ENCODE peak calls at places on chromosome 18, in seven cellular contexts. One of them, this sample, is unnamed.

GRCh38 chr18:11148655-11149440 is 521 bp downstream of the PIEZO2 start:
- DNase-seq in IMR-90: no peak
- DNase-seq in left lung: no peak
- DNase-seq in H1: peak; percentile 67
- DNase-seq in mammary epithelial cell: no peak
- DNase-seq in DND-41: no peak
- DNase-seq in tibial nerve: no peak
- DNase-seq in this sample: no peak

GRCh38 chr18:73787316-73787715 is 360.3 kb downstream of the FBXO15 start:
- DNase-seq in tibial nerve: no peak
- DNase-seq in mammary epithelial cell: peak; percentile 61
- DNase-seq in DND-41: no peak
- DNase-seq in H1: no peak
- DNase-seq in IMR-90: no peak
- DNase-seq in left lung: no peak
- DNase-seq in this sample: no peak

GRCh38 chr18:29434650-29435049 is 1257.7 kb upstream of the CDH2 start:
- DNase-seq in DND-41: no peak
- DNase-seq in IMR-90: no peak
- DNase-seq in H1: no peak
- DNase-seq in tibial nerve: no peak
- DNase-seq in mammary epithelial cell: no peak
- DNase-seq in left lung: no peak
- DNase-seq in this sample: no peak

GRCh38 chr18:8611916-8612576 is 2.8 kb downstream of the RAB12 start:
- DNase-seq in mammary epithelial cell: peak; percentile 43
- DNase-seq in IMR-90: no peak
- DNase-seq in H1: no peak
- DNase-seq in left lung: no peak
- DNase-seq in tibial nerve: no peak
- DNase-seq in DND-41: no peak
- DNase-seq in this sample: no peak

GRCh38 chr18:78774741-78775141 is 204.9 kb upstream of the SALL3 start:
- DNase-seq in H1: no peak
- DNase-seq in DND-41: no peak
- DNase-seq in IMR-90: no peak
- DNase-seq in left lung: no peak
- DNase-seq in mammary epithelial cell: no peak
- DNase-seq in tibial nerve: no peak
- DNase-seq in this sample: no peak

GRCh38 chr18:31652875-31653274 is 31.5 kb downstream of the B4GALT6 start:
- DNase-seq in left lung: no peak
- DNase-seq in mammary epithelial cell: no peak
- DNase-seq in H1: no peak
- DNase-seq in DND-41: no peak
- DNase-seq in tibial nerve: no peak
- DNase-seq in IMR-90: no peak
- DNase-seq in this sample: no peak

GRCh38 chr18:37539236-37539635 is 26.4 kb downstream of the CELF4 start:
- DNase-seq in IMR-90: no peak
- DNase-seq in left lung: no peak
- DNase-seq in mammary epithelial cell: no peak
- DNase-seq in tibial nerve: no peak
- DNase-seq in DND-41: no peak
- DNase-seq in H1: no peak
- DNase-seq in this sample: no peak

GRCh38 chr18:47881752-47882455 is 48.6 kb downstream of the SMAD2 start:
- DNase-seq in H1: no peak
- DNase-seq in tibial nerve: no peak
- DNase-seq in IMR-90: peak; percentile 61
- DNase-seq in DND-41: no peak
- DNase-seq in left lung: no peak
- DNase-seq in mammary epithelial cell: peak; percentile 56
- DNase-seq in this sample: no peak

GRCh38 chr18:63199743-63200241 is 119.8 kb downstream of the BCL2 start:
- DNase-seq in left lung: no peak
- DNase-seq in tibial nerve: no peak
- DNase-seq in IMR-90: no peak
- DNase-seq in mammary epithelial cell: no peak
- DNase-seq in DND-41: peak; percentile 77
- DNase-seq in H1: no peak
- DNase-seq in this sample: peak; percentile 27

GRCh38 chr18:70411886-70412443 is 123.1 kb downstream of the SOCS6 start:
- DNase-seq in tibial nerve: no peak
- DNase-seq in H1: no peak
- DNase-seq in IMR-90: peak; percentile 47
- DNase-seq in left lung: no peak
- DNase-seq in DND-41: no peak
- DNase-seq in mammary epithelial cell: no peak
- DNase-seq in this sample: no peak

GRCh38 chr18:60248563-60249330 is 123.8 kb downstream of the MC4R start:
- DNase-seq in H1: no peak
- DNase-seq in mammary epithelial cell: no peak
- DNase-seq in left lung: no peak
- DNase-seq in IMR-90: no peak
- DNase-seq in DND-41: no peak
- DNase-seq in tibial nerve: no peak
- DNase-seq in this sample: no peak

GRCh38 chr18:42564761-42565160 is 550.7 kb downstream of the RIT2 start:
- DNase-seq in left lung: no peak
- DNase-seq in DND-41: no peak
- DNase-seq in mammary epithelial cell: no peak
- DNase-seq in H1: no peak
- DNase-seq in IMR-90: no peak
- DNase-seq in tibial nerve: no peak
- DNase-seq in this sample: no peak

GRCh38 chr18:32771871-32772499 is 838 bp downstream of the KLHL14 start:
- DNase-seq in H1: peak; percentile 67
- DNase-seq in mammary epithelial cell: no peak
- DNase-seq in left lung: no peak
- DNase-seq in IMR-90: no peak
- DNase-seq in DND-41: no peak
- DNase-seq in tibial nerve: no peak
- DNase-seq in this sample: no peak

GRCh38 chr18:6482198-6482977 is 67.7 kb upstream of the L3MBTL4 start:
- DNase-seq in left lung: peak; percentile 59
- DNase-seq in tibial nerve: peak; percentile 59
- DNase-seq in IMR-90: peak; percentile 67
- DNase-seq in mammary epithelial cell: peak; percentile 93
- DNase-seq in DND-41: no peak
- DNase-seq in H1: peak; percentile 80
- DNase-seq in this sample: no peak

GRCh38 chr18:5627756-5628511 is 84.1 kb upstream of the EPB41L3 start:
- DNase-seq in IMR-90: no peak
- DNase-seq in left lung: peak; percentile 56
- DNase-seq in DND-41: no peak
- DNase-seq in mammary epithelial cell: no peak
- DNase-seq in H1: no peak
- DNase-seq in tibial nerve: no peak
- DNase-seq in this sample: no peak

GRCh38 chr18:11177382-11177781 is 28.0 kb upstream of the PIEZO2 start:
- DNase-seq in H1: no peak
- DNase-seq in mammary epithelial cell: no peak
- DNase-seq in left lung: no peak
- DNase-seq in IMR-90: no peak
- DNase-seq in tibial nerve: no peak
- DNase-seq in DND-41: no peak
- DNase-seq in this sample: no peak

GRCh38 chr18:44521673-44522032 is 159.0 kb upstream of the SETBP1 start:
- DNase-seq in left lung: no peak
- DNase-seq in mammary epithelial cell: peak; percentile 50
- DNase-seq in tibial nerve: no peak
- DNase-seq in IMR-90: no peak
- DNase-seq in DND-41: no peak
- DNase-seq in H1: no peak
- DNase-seq in this sample: no peak

GRCh38 chr18:77107218-77107815 is 25.3 kb downstream of the MBP start:
- DNase-seq in IMR-90: no peak
- DNase-seq in tibial nerve: no peak
- DNase-seq in left lung: peak; percentile 51
- DNase-seq in H1: peak; percentile 39
- DNase-seq in DND-41: no peak
- DNase-seq in mammary epithelial cell: no peak
- DNase-seq in this sample: no peak

GRCh38 chr18:33432857-33433256 is 7.7 kb downstream of the CCDC178 start:
- DNase-seq in tibial nerve: no peak
- DNase-seq in mammary epithelial cell: no peak
- DNase-seq in left lung: no peak
- DNase-seq in IMR-90: peak; percentile 1
- DNase-seq in DND-41: no peak
- DNase-seq in H1: no peak
- DNase-seq in this sample: no peak

GRCh38 chr18:9653390-9653789 is 39.0 kb upstream of the PPP4R1 start:
- DNase-seq in tibial nerve: peak; percentile 11
- DNase-seq in mammary epithelial cell: no peak
- DNase-seq in IMR-90: no peak
- DNase-seq in DND-41: no peak
- DNase-seq in H1: no peak
- DNase-seq in left lung: no peak
- DNase-seq in this sample: no peak

GRCh38 chr18:1464444-1465217 is 560.0 kb downstream of the ADCYAP1 start:
- DNase-seq in tibial nerve: no peak
- DNase-seq in H1: no peak
- DNase-seq in IMR-90: no peak
- DNase-seq in left lung: no peak
- DNase-seq in mammary epithelial cell: no peak
- DNase-seq in DND-41: no peak
- DNase-seq in this sample: no peak

DNA sequence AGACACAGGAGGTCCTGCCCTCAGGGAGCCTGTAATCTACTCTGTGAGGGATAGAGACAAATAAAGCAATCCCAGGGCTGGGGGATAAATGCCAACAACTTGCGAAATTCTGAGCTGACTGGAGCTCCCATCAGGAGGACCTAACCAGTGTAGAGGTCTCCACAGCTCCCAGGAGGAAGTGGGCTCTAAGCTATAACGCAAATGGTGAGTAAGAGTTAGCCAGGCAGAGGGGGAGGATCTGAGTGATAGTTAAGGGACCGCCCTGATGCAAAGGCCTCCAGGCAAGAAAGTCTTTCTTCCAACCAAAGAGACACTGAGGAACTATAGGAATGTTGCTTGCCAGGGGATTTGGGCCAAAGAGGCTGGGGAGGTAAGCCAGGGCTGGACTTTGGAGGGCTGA is 16.0 kb upstream of the ZNF532 start:
- DNase-seq in tibial nerve: no peak
- DNase-seq in mammary epithelial cell: peak; percentile 74
- DNase-seq in IMR-90: peak; percentile 53
- DNase-seq in left lung: no peak
- DNase-seq in H1: no peak
- DNase-seq in DND-41: no peak
- DNase-seq in this sample: no peak
- H3K27ac ChIP-seq in tibial nerve: no peak overlapping the region
- H3K27ac ChIP-seq in mammary epithelial cell: no peak overlapping the region
- H3K27ac ChIP-seq in IMR-90: no peak overlapping the region
- H3K27ac ChIP-seq in left lung: no peak overlapping the region
- H3K27ac ChIP-seq in H1: peak overlapping the region; percentile 38
- H3K27ac ChIP-seq in DND-41: no peak overlapping the region
- H3K27ac ChIP-seq in this sample: no peak overlapping the region

GRCh38 chr18:79900610-79901570 is 50.6 kb downstream of the SLC66A2 start:
- DNase-seq in tibial nerve: no peak
- DNase-seq in IMR-90: no peak
- DNase-seq in DND-41: no peak
- DNase-seq in mammary epithelial cell: no peak
- DNase-seq in left lung: no peak
- DNase-seq in H1: no peak
- DNase-seq in this sample: no peak
- H3K9me3 ChIP-seq in tibial nerve: peaks cover 69% of the 10 kb centered on the region
- H3K9me3 ChIP-seq in IMR-90: peaks cover 41% of the 10 kb centered on the region
- H3K9me3 ChIP-seq in DND-41: peaks cover 36% of the 10 kb centered on the region
- H3K9me3 ChIP-seq in mammary epithelial cell: peaks cover 50% of the 10 kb centered on the region
- H3K9me3 ChIP-seq in left lung: no peaks in the 10 kb centered on the region
- H3K9me3 ChIP-seq in H1: peaks cover 30% of the 10 kb centered on the region
- H3K9me3 ChIP-seq in this sample: peaks cover 11% of the 10 kb centered on the region

DNA sequence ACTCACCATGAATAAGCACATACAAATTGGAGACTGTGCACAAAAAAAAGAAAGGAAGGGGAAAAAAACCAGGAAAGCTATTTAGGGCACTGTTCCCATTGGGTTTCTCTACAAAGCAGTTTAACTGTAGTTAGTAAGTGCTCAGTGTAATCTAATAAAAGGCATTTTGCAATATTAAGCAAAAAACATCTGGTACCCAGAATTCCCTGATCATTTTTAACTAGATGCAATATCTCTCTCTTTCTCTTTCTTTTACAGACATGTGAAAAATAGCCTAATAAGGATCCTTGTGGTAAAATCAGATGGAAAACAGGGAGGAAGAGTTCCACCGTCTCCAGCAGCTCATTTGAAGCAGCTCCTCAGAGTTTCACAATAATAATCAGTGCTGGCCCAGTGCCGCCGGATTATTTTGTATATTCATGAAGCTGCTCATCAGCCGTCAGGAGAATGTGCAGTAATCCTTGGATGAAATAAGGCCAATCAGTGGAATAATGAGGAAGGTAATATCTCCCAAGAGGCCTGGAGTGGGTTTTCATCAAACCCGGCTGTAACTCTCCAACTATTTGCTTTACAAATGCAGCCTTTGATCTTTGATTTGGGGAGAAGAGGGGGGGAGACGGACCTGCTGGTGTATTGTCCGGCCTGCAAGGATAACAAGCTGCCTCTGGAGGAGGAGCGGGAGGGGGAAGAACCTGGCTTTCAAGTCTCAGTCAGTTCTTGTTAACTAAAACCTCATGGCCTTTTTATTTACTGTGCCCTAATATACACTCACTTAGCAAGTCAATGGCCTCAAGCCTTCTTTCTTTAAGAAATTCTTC is 227.6 kb upstream of the SMIM21 start:
- DNase-seq in left lung: no peak
- DNase-seq in H1: no peak
- DNase-seq in IMR-90: no peak
- DNase-seq in tibial nerve: peak; percentile 38
- DNase-seq in DND-41: no peak
- DNase-seq in mammary epithelial cell: no peak
- DNase-seq in this sample: no peak
- H3K27ac ChIP-seq in left lung: no peak overlapping the region
- H3K27ac ChIP-seq in H1: no peak overlapping the region
- H3K27ac ChIP-seq in IMR-90: no peak overlapping the region
- H3K27ac ChIP-seq in tibial nerve: no peak overlapping the region
- H3K27ac ChIP-seq in DND-41: no peak overlapping the region
- H3K27ac ChIP-seq in mammary epithelial cell: no peak overlapping the region
- H3K27ac ChIP-seq in this sample: no peak overlapping the region

DNA sequence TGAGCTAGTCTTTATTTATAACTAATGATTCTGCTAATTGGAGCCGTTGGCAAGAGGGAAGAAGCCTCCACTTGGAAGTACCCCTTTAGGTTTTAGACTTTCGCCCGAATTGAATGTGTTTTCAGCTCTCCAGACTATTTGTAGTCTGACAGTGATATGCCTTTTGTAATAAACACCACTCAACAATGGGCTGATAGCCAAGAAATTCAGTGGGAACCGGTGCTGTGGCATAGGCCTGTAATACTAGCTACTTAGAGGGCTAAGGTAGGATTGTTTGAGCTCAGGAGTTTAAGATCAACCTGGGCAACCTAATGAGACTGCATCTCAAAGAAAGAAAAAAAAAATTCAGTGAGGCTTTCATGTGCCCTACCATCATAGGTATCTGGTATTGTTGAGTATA is 13.6 kb upstream of the ZSCAN30 start:
- DNase-seq in H1: no peak
- DNase-seq in tibial nerve: no peak
- DNase-seq in DND-41: no peak
- DNase-seq in left lung: no peak
- DNase-seq in mammary epithelial cell: no peak
- DNase-seq in IMR-90: no peak
- DNase-seq in this sample: no peak
- H3K9me3 ChIP-seq in H1: peaks cover 47% of the 10 kb centered on the region
- H3K9me3 ChIP-seq in tibial nerve: peaks cover 99% of the 10 kb centered on the region
- H3K9me3 ChIP-seq in DND-41: peaks cover 58% of the 10 kb centered on the region
- H3K9me3 ChIP-seq in left lung: peaks cover 7% of the 10 kb centered on the region
- H3K9me3 ChIP-seq in mammary epithelial cell: peaks cover 76% of the 10 kb centered on the region
- H3K9me3 ChIP-seq in IMR-90: peaks cover 75% of the 10 kb centered on the region
- H3K9me3 ChIP-seq in this sample: peaks cover 91% of the 10 kb centered on the region